ENCODE peak calls at places on chromosome 20, in four cellular contexts. One of them, this sample, is unnamed.

GRCh38 chr20:60572991-60573390 is 614.8 kb downstream of the CDH26 start:
- DNase-seq in naive thymus-derived CD4-positive, alpha-beta T cell: no peak
- DNase-seq in astrocyte: no peak
- DNase-seq in uterus: no peak
- DNase-seq in this sample: no peak

GRCh38 chr20:8095648-8096572 is 36.2 kb upstream of the PLCB1 start:
- DNase-seq in naive thymus-derived CD4-positive, alpha-beta T cell: no peak
- DNase-seq in astrocyte: no peak
- DNase-seq in uterus: no peak
- DNase-seq in this sample: no peak

GRCh38 chr20:20369353-20370086 is 1.6 kb downstream of the INSM1 start:
- DNase-seq in naive thymus-derived CD4-positive, alpha-beta T cell: peak; percentile 63
- DNase-seq in astrocyte: no peak
- DNase-seq in uterus: no peak
- DNase-seq in this sample: no peak

GRCh38 chr20:23995905-23996666 is 7.5 kb upstream of the GGTLC1 start:
- DNase-seq in astrocyte: no peak
- DNase-seq in uterus: peak; percentile 43
- DNase-seq in naive thymus-derived CD4-positive, alpha-beta T cell: peak; percentile 46
- DNase-seq in this sample: peak; percentile 49

GRCh38 chr20:58893355-58894151 is 41.0 kb downstream of the GNAS start:
- DNase-seq in naive thymus-derived CD4-positive, alpha-beta T cell: no peak
- DNase-seq in astrocyte: peak; percentile 37
- DNase-seq in uterus: no peak
- DNase-seq in this sample: no peak

GRCh38 chr20:9835302-9835701 is 3.6 kb downstream of the PAK5 start:
- DNase-seq in uterus: no peak
- DNase-seq in astrocyte: no peak
- DNase-seq in naive thymus-derived CD4-positive, alpha-beta T cell: no peak
- DNase-seq in this sample: no peak

GRCh38 chr20:59364611-59365010 is 64.2 kb downstream of the EDN3 start:
- DNase-seq in astrocyte: no peak
- DNase-seq in uterus: no peak
- DNase-seq in naive thymus-derived CD4-positive, alpha-beta T cell: no peak
- DNase-seq in this sample: no peak

GRCh38 chr20:12913781-12914443 is 94.9 kb upstream of the SPTLC3 start:
- DNase-seq in astrocyte: no peak
- DNase-seq in uterus: no peak
- DNase-seq in naive thymus-derived CD4-positive, alpha-beta T cell: no peak
- DNase-seq in this sample: no peak

GRCh38 chr20:53660078-53660909 is 66.7 kb upstream of the ZNF217 start:
- DNase-seq in uterus: peak; percentile 47
- DNase-seq in naive thymus-derived CD4-positive, alpha-beta T cell: peak; percentile 44
- DNase-seq in astrocyte: no peak
- DNase-seq in this sample: no peak

GRCh38 chr20:41359541-41360011 is 7.0 kb downstream of the EMILIN3 start:
- DNase-seq in naive thymus-derived CD4-positive, alpha-beta T cell: no peak
- DNase-seq in uterus: no peak
- DNase-seq in astrocyte: no peak
- DNase-seq in this sample: no peak

GRCh38 chr20:43938932-43939761 is 24.5 kb downstream of the TOX2 start:
- DNase-seq in astrocyte: peak; percentile 100
- DNase-seq in uterus: no peak
- DNase-seq in naive thymus-derived CD4-positive, alpha-beta T cell: no peak
- DNase-seq in this sample: no peak

GRCh38 chr20:37755665-37756064 is 61.8 kb downstream of the CTNNBL1 start:
- DNase-seq in naive thymus-derived CD4-positive, alpha-beta T cell: no peak
- DNase-seq in uterus: no peak
- DNase-seq in astrocyte: no peak
- DNase-seq in this sample: no peak

GRCh38 chr20:51132286-51132810 is 109.4 kb upstream of the KCNG1 start:
- DNase-seq in astrocyte: no peak
- DNase-seq in naive thymus-derived CD4-positive, alpha-beta T cell: no peak
- DNase-seq in uterus: no peak
- DNase-seq in this sample: no peak

GRCh38 chr20:12067686-12068085 is 150.0 kb downstream of the BTBD3 start:
- DNase-seq in uterus: no peak
- DNase-seq in astrocyte: no peak
- DNase-seq in naive thymus-derived CD4-positive, alpha-beta T cell: no peak
- DNase-seq in this sample: no peak

GRCh38 chr20:52675414-52675813 is 296.7 kb upstream of the TSHZ2 start:
- DNase-seq in uterus: no peak
- DNase-seq in naive thymus-derived CD4-positive, alpha-beta T cell: no peak
- DNase-seq in astrocyte: no peak
- DNase-seq in this sample: no peak

GRCh38 chr20:58891076-58891685 is 38.7 kb downstream of the GNAS start:
- DNase-seq in astrocyte: peak; percentile 30
- DNase-seq in uterus: peak; percentile 79
- DNase-seq in naive thymus-derived CD4-positive, alpha-beta T cell: peak; percentile 73
- DNase-seq in this sample: peak; percentile 78

GRCh38 chr20:42435230-42435629 is 754.5 kb downstream of the PTPRT start:
- DNase-seq in uterus: no peak
- DNase-seq in astrocyte: no peak
- DNase-seq in naive thymus-derived CD4-positive, alpha-beta T cell: no peak
- DNase-seq in this sample: no peak

GRCh38 chr20:46215913-46216707 is 92.2 kb downstream of the CDH22 start:
- DNase-seq in uterus: no peak
- DNase-seq in astrocyte: peak; percentile 33
- DNase-seq in naive thymus-derived CD4-positive, alpha-beta T cell: no peak
- DNase-seq in this sample: no peak

GRCh38 chr20:4821590-4821989 is 99.9 kb downstream of the PRND start:
- DNase-seq in astrocyte: no peak
- DNase-seq in naive thymus-derived CD4-positive, alpha-beta T cell: no peak
- DNase-seq in uterus: no peak
- DNase-seq in this sample: no peak

GRCh38 chr20:49657118-49657901 is 56.4 kb downstream of the B4GALT5 start:
- DNase-seq in astrocyte: peak; percentile 81
- DNase-seq in uterus: peak; percentile 43
- DNase-seq in naive thymus-derived CD4-positive, alpha-beta T cell: no peak
- DNase-seq in this sample: no peak
- H3K4me1 ChIP-seq in astrocyte: no peaks in the 10 kb centered on the region
- H3K4me1 ChIP-seq in uterus: peaks cover 7% of the 10 kb centered on the region
- H3K4me1 ChIP-seq in naive thymus-derived CD4-positive, alpha-beta T cell: no peaks in the 10 kb centered on the region
- H3K4me1 ChIP-seq in this sample: no peaks in the 10 kb centered on the region

GRCh38 chr20:2745936-2746635 is 53.5 kb downstream of the EBF4 start:
- DNase-seq in naive thymus-derived CD4-positive, alpha-beta T cell: no peak
- DNase-seq in uterus: no peak
- DNase-seq in astrocyte: no peak
- DNase-seq in this sample: no peak
- H3K4me1 ChIP-seq in naive thymus-derived CD4-positive, alpha-beta T cell: peaks cover 28% of the 10 kb centered on the region
- H3K4me1 ChIP-seq in uterus: no peaks in the 10 kb centered on the region
- H3K4me1 ChIP-seq in astrocyte: peaks cover 4% of the 10 kb centered on the region
- H3K4me1 ChIP-seq in this sample: no peaks in the 10 kb centered on the region

GRCh38 chr20:31678389-31679356 is 41.0 kb downstream of the COX4I2 start:
- DNase-seq in astrocyte: peak; percentile 64
- DNase-seq in naive thymus-derived CD4-positive, alpha-beta T cell: no peak
- DNase-seq in uterus: no peak
- DNase-seq in this sample: no peak

GRCh38 chr20:31675828-31676533 is 38.3 kb downstream of the COX4I2 start:
- DNase-seq in astrocyte: peak; percentile 37
- DNase-seq in naive thymus-derived CD4-positive, alpha-beta T cell: peak; percentile 67
- DNase-seq in uterus: no peak
- DNase-seq in this sample: no peak

GRCh38 chr20:31679357-31680285 is 41.9 kb downstream of the COX4I2 start:
- DNase-seq in uterus: no peak
- DNase-seq in naive thymus-derived CD4-positive, alpha-beta T cell: no peak
- DNase-seq in astrocyte: no peak
- DNase-seq in this sample: no peak

GRCh38 chr20:31676534-31677030 is 38.9 kb downstream of the COX4I2 start:
- DNase-seq in naive thymus-derived CD4-positive, alpha-beta T cell: no peak
- DNase-seq in astrocyte: no peak
- DNase-seq in uterus: no peak
- DNase-seq in this sample: no peak

DNA sequence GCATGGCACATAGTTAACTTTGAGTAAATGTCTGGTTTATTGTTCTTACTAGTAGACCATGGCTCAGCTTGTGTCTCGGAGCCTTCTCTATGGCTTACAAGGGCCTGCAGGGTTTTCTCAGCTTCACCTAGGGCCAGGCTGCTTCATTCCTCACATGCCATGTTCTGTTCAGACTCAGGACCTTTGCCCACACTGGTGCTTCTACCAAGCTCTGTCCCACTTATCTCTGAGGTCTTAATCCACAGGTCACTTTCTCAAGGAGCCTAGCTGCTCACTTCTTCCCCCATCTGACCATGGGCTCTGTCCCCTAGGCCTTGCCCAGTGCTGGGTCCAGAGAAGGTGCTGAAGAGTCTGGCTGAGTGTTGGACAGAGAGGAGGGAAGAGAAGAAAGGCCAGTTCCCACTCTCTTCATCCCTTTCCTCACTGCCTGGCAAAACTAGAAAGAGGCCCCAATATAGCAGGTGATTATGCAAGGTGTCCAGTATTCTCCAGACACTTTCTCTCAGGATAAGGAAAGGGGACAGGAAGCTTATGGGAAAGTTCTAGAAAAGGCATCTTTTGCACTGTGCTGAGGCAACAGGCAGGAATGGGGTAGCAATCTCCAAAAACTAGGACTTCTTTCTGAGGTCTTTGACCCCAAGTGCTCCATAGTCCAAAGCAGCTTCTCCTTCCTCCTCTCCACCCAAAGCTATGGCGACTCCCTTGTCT is 40.0 kb downstream of the COX4I2 start:
- DNase-seq in naive thymus-derived CD4-positive, alpha-beta T cell: no peak
- DNase-seq in astrocyte: no peak
- DNase-seq in uterus: no peak
- DNase-seq in this sample: no peak
- H3K4me1 ChIP-seq in naive thymus-derived CD4-positive, alpha-beta T cell: peaks cover 66% of the 10 kb centered on the region
- H3K4me1 ChIP-seq in astrocyte: peaks cover 36% of the 10 kb centered on the region
- H3K4me1 ChIP-seq in uterus: no peaks in the 10 kb centered on the region
- H3K4me1 ChIP-seq in this sample: peaks cover 48% of the 10 kb centered on the region

DNA sequence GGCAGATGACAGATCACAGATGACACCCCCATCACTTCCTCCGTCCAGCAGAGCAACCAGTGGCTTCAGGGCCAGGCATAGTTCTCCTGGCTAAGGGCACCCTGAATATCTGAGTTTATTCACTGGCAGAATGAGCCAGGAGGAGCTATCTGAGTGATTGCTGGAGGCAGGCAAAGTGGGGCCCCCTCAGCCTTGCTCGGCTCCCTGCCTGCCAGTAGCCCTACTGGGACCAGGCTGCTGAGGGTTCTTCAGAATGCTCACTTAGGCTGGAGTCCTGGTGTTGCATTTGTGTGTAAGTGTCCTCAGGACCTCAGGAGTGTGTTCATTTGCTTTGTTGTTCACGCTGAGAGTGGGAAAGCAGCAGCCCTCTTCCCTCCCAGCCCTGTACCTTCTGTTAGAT is 31.2 kb downstream of the CHMP4B start:
- DNase-seq in astrocyte: no peak
- DNase-seq in uterus: no peak
- DNase-seq in naive thymus-derived CD4-positive, alpha-beta T cell: no peak
- DNase-seq in this sample: no peak
- H3K4me1 ChIP-seq in astrocyte: peaks cover 13% of the 10 kb centered on the region
- H3K4me1 ChIP-seq in uterus: no peaks in the 10 kb centered on the region
- H3K4me1 ChIP-seq in naive thymus-derived CD4-positive, alpha-beta T cell: peaks cover 73% of the 10 kb centered on the region
- H3K4me1 ChIP-seq in this sample: peaks cover 41% of the 10 kb centered on the region

GRCh38 chr20:62560162-62560561 is 82.1 kb upstream of the SLCO4A1 start:
- DNase-seq in uterus: no peak
- DNase-seq in astrocyte: no peak
- DNase-seq in naive thymus-derived CD4-positive, alpha-beta T cell: no peak
- DNase-seq in this sample: no peak

GRCh38 chr20:62557999-62558408 is 82.2 kb upstream of the GATA5 start:
- DNase-seq in uterus: no peak
- DNase-seq in naive thymus-derived CD4-positive, alpha-beta T cell: no peak
- DNase-seq in astrocyte: no peak
- DNase-seq in this sample: no peak

GRCh38 chr20:62561182-62561581 is 81.1 kb upstream of the SLCO4A1 start:
- DNase-seq in astrocyte: no peak
- DNase-seq in naive thymus-derived CD4-positive, alpha-beta T cell: no peak
- DNase-seq in uterus: no peak
- DNase-seq in this sample: no peak

GRCh38 chr20:62557425-62557824 is 81.6 kb upstream of the GATA5 start:
- DNase-seq in astrocyte: no peak
- DNase-seq in uterus: no peak
- DNase-seq in naive thymus-derived CD4-positive, alpha-beta T cell: no peak
- DNase-seq in this sample: no peak

GRCh38 chr20:62558779-62559178 is 83.0 kb upstream of the GATA5 start:
- DNase-seq in uterus: no peak
- DNase-seq in naive thymus-derived CD4-positive, alpha-beta T cell: no peak
- DNase-seq in astrocyte: no peak
- DNase-seq in this sample: no peak
- H3K4me1 ChIP-seq in uterus: no peaks in the 10 kb centered on the region
- H3K4me1 ChIP-seq in naive thymus-derived CD4-positive, alpha-beta T cell: no peaks in the 10 kb centered on the region
- H3K4me1 ChIP-seq in astrocyte: no peaks in the 10 kb centered on the region
- H3K4me1 ChIP-seq in this sample: no peaks in the 10 kb centered on the region

GRCh38 chr20:57401565-57401918 is 10.3 kb downstream of the RBM38 start:
- DNase-seq in astrocyte: no peak
- DNase-seq in uterus: no peak
- DNase-seq in naive thymus-derived CD4-positive, alpha-beta T cell: no peak
- DNase-seq in this sample: no peak
- H3K4me1 ChIP-seq in astrocyte: peaks cover 9% of the 10 kb centered on the region
- H3K4me1 ChIP-seq in uterus: peaks cover 27% of the 10 kb centered on the region
- H3K4me1 ChIP-seq in naive thymus-derived CD4-positive, alpha-beta T cell: peaks cover 84% of the 10 kb centered on the region
- H3K4me1 ChIP-seq in this sample: no peaks in the 10 kb centered on the region

GRCh38 chr20:34703573-34704176 is 469 bp upstream of the TP53INP2 start:
- DNase-seq in uterus: no peak
- DNase-seq in naive thymus-derived CD4-positive, alpha-beta T cell: peak; percentile 28
- DNase-seq in astrocyte: peak; percentile 14
- DNase-seq in this sample: no peak

GRCh38 chr20:34706022-34706875 is 2.1 kb downstream of the TP53INP2 start:
- DNase-seq in uterus: no peak
- DNase-seq in astrocyte: no peak
- DNase-seq in naive thymus-derived CD4-positive, alpha-beta T cell: no peak
- DNase-seq in this sample: no peak

GRCh38 chr20:34704177-34705007 is at the start of gene TP53INP2:
- DNase-seq in uterus: peak; percentile 90
- DNase-seq in naive thymus-derived CD4-positive, alpha-beta T cell: peak; percentile 82
- DNase-seq in astrocyte: peak; percentile 85
- DNase-seq in this sample: peak; percentile 97

GRCh38 chr20:34705383-34706021 is 1.4 kb downstream of the TP53INP2 start:
- DNase-seq in astrocyte: no peak
- DNase-seq in naive thymus-derived CD4-positive, alpha-beta T cell: no peak
- DNase-seq in uterus: no peak
- DNase-seq in this sample: no peak

DNA sequence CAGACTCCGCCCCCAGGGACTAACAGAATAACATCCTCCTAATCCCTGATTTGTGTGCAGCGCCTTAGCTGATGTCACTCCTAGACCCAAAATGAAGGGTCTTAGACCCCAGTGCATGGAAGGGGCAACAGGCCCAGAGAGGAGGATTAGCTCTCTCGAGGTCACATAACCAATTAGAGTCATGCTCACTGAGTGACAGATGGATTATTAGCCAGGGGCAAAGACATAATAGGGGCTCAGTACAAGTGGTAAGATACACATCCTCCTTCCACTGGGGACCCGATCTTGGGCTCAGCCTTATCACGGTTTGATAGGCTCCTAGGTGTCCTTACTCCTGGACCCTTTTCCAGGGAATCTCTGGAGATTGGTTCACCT is 851 bp downstream of the TP53INP2 start:
- DNase-seq in uterus: no peak
- DNase-seq in naive thymus-derived CD4-positive, alpha-beta T cell: no peak
- DNase-seq in astrocyte: no peak
- DNase-seq in this sample: no peak
- H3K4me1 ChIP-seq in uterus: no peaks in the 10 kb centered on the region
- H3K4me1 ChIP-seq in naive thymus-derived CD4-positive, alpha-beta T cell: peaks cover 7% of the 10 kb centered on the region
- H3K4me1 ChIP-seq in astrocyte: peaks cover 19% of the 10 kb centered on the region
- H3K4me1 ChIP-seq in this sample: no peaks in the 10 kb centered on the region

DNA sequence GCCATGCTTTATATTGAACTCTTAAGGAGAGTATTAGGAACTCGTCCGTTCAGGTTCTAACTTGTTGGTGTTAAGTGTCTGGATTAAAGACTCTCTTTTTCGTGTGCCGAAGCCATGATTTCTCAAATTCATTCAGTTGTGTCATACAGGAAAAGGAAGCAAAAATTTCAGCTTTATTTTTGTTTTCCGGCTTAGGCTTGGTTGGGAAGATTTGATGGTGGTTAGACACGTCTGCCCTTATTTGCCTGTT is 885 bp downstream of the DNAJC5 start:
- DNase-seq in astrocyte: no peak
- DNase-seq in uterus: no peak
- DNase-seq in naive thymus-derived CD4-positive, alpha-beta T cell: no peak
- DNase-seq in this sample: no peak
- H3K4me1 ChIP-seq in astrocyte: peaks cover 10% of the 10 kb centered on the region
- H3K4me1 ChIP-seq in uterus: peaks cover 16% of the 10 kb centered on the region
- H3K4me1 ChIP-seq in naive thymus-derived CD4-positive, alpha-beta T cell: peaks cover 21% of the 10 kb centered on the region
- H3K4me1 ChIP-seq in this sample: no peaks in the 10 kb centered on the region

This sample was measured in right lobe of liver.